ENCODE peak calls at places on chromosome 9, in nine cellular contexts. T is adrenal gland, R is prostate gland, D is stomach, W is K562, Q is upper lobe of left lung, M is erythroblast, X is A549, O is lower leg skin. S is an unnamed sample.
A peak's percentile ranks its signal among the peaks of the same experiment; 100 is the strongest.

GRCh38 chr9:76516350-76516749 is 57.4 kb downstream of the GCNT1 start:
- DNase-seq in D (no peak), R (no peak), Q (no peak), W (no peak), T (no peak), X (no peak), M (peak; percentile 6), O (peak; percentile 26), S (peak; percentile 18)

GRCh38 chr9:14170973-14171596 is 142.9 kb downstream of the NFIB start:
- DNase-seq in X (peak; percentile 20), W (no peak), T (no peak), Q (no peak), R (no peak), D (no peak), O (no peak), M (no peak), S (no peak)

GRCh38 chr9:2889023-2889422 is 45.1 kb upstream of the PUM3 start:
- DNase-seq in M (no peak), O (no peak), Q (no peak), D (no peak), T (no peak), R (no peak), X (no peak), W (no peak), S (no peak)

GRCh38 chr9:26800322-26800721 is 92.3 kb downstream of the CAAP1 start:
- DNase-seq in Q (no peak), X (no peak), R (no peak), T (no peak), W (no peak), O (no peak), D (no peak), M (no peak), S (no peak)

GRCh38 chr9:76322810-76323209 is 71.4 kb downstream of the RFK start:
- DNase-seq in R (no peak), D (no peak), X (no peak), M (no peak), O (no peak), W (no peak), Q (no peak), T (no peak), S (no peak)

GRCh38 chr9:80028501-80028900 is 456.7 kb downstream of the TLE4 start:
- DNase-seq in X (no peak), O (no peak), W (no peak), D (no peak), R (no peak), T (no peak), M (no peak), Q (no peak), S (no peak)

GRCh38 chr9:115018547-115019435 is 88.4 kb upstream of the TNFSF8 start:
- DNase-seq in M (no peak), T (no peak), X (no peak), D (no peak), Q (no peak), R (peak; percentile 33), W (no peak), O (no peak), S (no peak)

GRCh38 chr9:89225587-89225986 is 47.0 kb upstream of the SHC3 start:
- DNase-seq in R (no peak), D (no peak), O (no peak), M (no peak), Q (no peak), T (no peak), W (no peak), X (no peak), S (no peak)

GRCh38 chr9:36450110-36450732 is 50.2 kb upstream of the RNF38 start:
- DNase-seq in W (peak; percentile 31), R (peak; percentile 36), T (peak; percentile 38), Q (no peak), O (no peak), X (peak; percentile 38), M (peak; percentile 61), D (no peak), S (no peak)

GRCh38 chr9:129245276-129245675 is 67.2 kb upstream of the IER5L start:
- DNase-seq in M (no peak), X (no peak), T (no peak), D (no peak), O (no peak), W (no peak), R (no peak), Q (peak; percentile 58), S (no peak)

GRCh38 chr9:86405926-86406325 is 51.7 kb upstream of the TUT7 start:
- DNase-seq in R (peak; percentile 42), Q (no peak), M (no peak), O (peak; percentile 59), T (peak; percentile 50), W (no peak), D (no peak), X (peak; percentile 45), S (no peak)

GRCh38 chr9:135830496-135830895 is 76.8 kb downstream of the CAMSAP1 start:
- DNase-seq in W (no peak), X (no peak), D (no peak), R (no peak), T (no peak), Q (no peak), M (no peak), O (no peak), S (no peak)

GRCh38 chr9:19894975-19895374 is 106.1 kb upstream of the SLC24A2 start:
- DNase-seq in W (no peak), Q (no peak), D (no peak), M (no peak), T (no peak), X (no peak), R (no peak), O (no peak), S (no peak)

GRCh38 chr9:128078504-128079434 is 10.7 kb downstream of the SLC25A25 start:
- DNase-seq in T (no peak), M (peak; percentile 89), Q (no peak), R (peak; percentile 76), X (peak; percentile 76), O (no peak), W (peak; percentile 54), D (peak; percentile 48), S (no peak)

GRCh38 chr9:80649001-80649420 is 1040.3 kb downstream of the TLE1 start:
- DNase-seq in W (no peak), O (peak; percentile 57), Q (no peak), M (no peak), X (no peak), T (no peak), R (no peak), D (no peak), S (peak; percentile 36)

GRCh38 chr9:133149130-133150015 is 14.3 kb downstream of the GBGT1 start:
- DNase-seq in D (peak; percentile 93), W (peak; percentile 98), T (peak; percentile 92), O (peak; percentile 81), X (peak; percentile 93), M (peak; percentile 97), R (peak; percentile 88), Q (peak; percentile 98), S (peak; percentile 79)
- TF ChIP-seq POLR2A in D (no peak), W (peak; percentile 84), T (peak; percentile 84), O (no peak), X (peak; percentile 52), M (peak; percentile 89), R (peak; percentile 69), Q (no peak), S (peak; percentile 38)

GRCh38 chr9:102044133-102044532 is 305.7 kb upstream of the GRIN3A start:
- DNase-seq in O (no peak), X (no peak), W (no peak), D (no peak), T (no peak), R (no peak), M (no peak), Q (no peak), S (no peak)

GRCh38 chr9:102049586-102050246 is 311.3 kb upstream of the GRIN3A start:
- DNase-seq in X (no peak), T (no peak), W (no peak), Q (no peak), O (no peak), M (no peak), R (no peak), D (no peak), S (no peak)

GRCh38 chr9:102047549-102047948 is 309.1 kb upstream of the GRIN3A start:
- DNase-seq in W (no peak), R (no peak), D (no peak), O (no peak), X (no peak), Q (no peak), T (no peak), M (no peak), S (no peak)
- TF ChIP-seq POLR2A in W (no peak), R (no peak), D (no peak), O (no peak), X (no peak), Q (no peak), T (no peak), M (no peak), S (no peak)

DNA sequence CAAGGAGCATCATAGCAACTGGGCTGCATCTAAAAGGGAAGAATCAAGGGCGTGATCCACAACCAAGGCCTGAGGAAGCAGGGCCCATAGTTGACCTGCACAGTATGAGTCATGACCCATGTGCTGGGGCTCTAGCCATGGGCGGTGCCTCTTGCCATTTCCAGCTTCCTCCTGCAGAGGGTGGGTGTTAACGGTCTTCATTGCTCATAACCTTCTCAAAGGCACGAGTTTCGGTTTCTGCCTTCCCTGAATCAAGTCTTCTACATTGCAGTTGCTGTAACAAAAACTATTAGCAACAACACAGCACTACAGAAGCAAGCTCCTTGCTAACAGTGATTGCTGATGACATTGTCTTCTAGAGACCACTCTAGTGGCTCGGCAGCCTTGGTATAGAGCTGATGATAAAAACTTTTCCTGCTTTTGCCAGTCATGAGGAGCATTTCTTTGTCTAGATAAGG is 66.9 kb downstream of the CTSL start:
- DNase-seq in Q (no peak), W (peak; percentile 80), M (peak; percentile 94), O (peak; percentile 87), T (peak; percentile 33), R (no peak), D (peak; percentile 40), X (peak; percentile 84), S (peak; percentile 72)
- TF ChIP-seq POLR2A in Q (no peak), W (peak; percentile 77), M (peak; percentile 27), O (no peak), T (no peak), R (no peak), D (no peak), X (no peak), S (no peak)

GRCh38 chr9:130430734-130431535 is 13.8 kb upstream of the ASS1 start:
- DNase-seq in R (no peak), D (no peak), W (no peak), M (no peak), T (no peak), X (no peak), O (no peak), Q (peak; percentile 77), S (no peak)

GRCh38 chr9:130429407-130429806 is 15.4 kb upstream of the ASS1 start:
- DNase-seq in W (no peak), M (no peak), D (no peak), T (no peak), O (no peak), R (no peak), Q (no peak), X (no peak), S (no peak)

GRCh38 chr9:130430232-130430631 is 14.5 kb upstream of the ASS1 start:
- DNase-seq in Q (no peak), T (no peak), D (no peak), X (no peak), R (no peak), M (no peak), O (no peak), W (no peak), S (no peak)

GRCh38 chr9:130428096-130428665 is 16.6 kb upstream of the ASS1 start:
- DNase-seq in D (no peak), X (no peak), Q (no peak), T (no peak), R (no peak), M (no peak), W (no peak), O (no peak), S (no peak)

GRCh38 chr9:130429831-130430230 is 14.9 kb upstream of the ASS1 start:
- DNase-seq in T (no peak), W (no peak), R (no peak), D (no peak), Q (no peak), M (no peak), X (no peak), O (no peak), S (no peak)
- TF ChIP-seq POLR2A in T (no peak), W (no peak), R (no peak), D (no peak), Q (no peak), M (no peak), X (no peak), O (no peak), S (no peak)